ENCODE peak calls at places on chromosome 18, in five cellular contexts. Z is activated T-cell treated with anti-CD3 and anti-CD28 coated beads, Interleukin-2, amount 50 U/mL, for 1 hour; H is pons; N is iris pigment epithelial cell; M is brain microvascular endothelial cell. R is an unnamed sample.

GRCh38 chr18:48399303-48400075 is 9.7 kb downstream of the ZBTB7C start:
- DNase-seq in Z (no peak), H (no peak), N (no peak), M (no peak), R (no peak)

GRCh38 chr18:48229445-48230052 is 179.6 kb downstream of the ZBTB7C start:
- DNase-seq in H (no peak), Z (no peak), M (no peak), N (no peak), R (no peak)

GRCh38 chr18:48026216-48026615 is 95.8 kb upstream of the SMAD2 start:
- DNase-seq in Z (no peak), M (no peak), H (no peak), N (no peak), R (peak)

GRCh38 chr18:22433960-22434359 is 16.2 kb upstream of the CTAGE1 start:
- DNase-seq in Z (no peak), H (no peak), M (peak), N (peak), R (no peak)

GRCh38 chr18:27130029-27130428 is 55.1 kb downstream of the CHST9 start:
- DNase-seq in N (no peak), H (no peak), M (no peak), Z (no peak), R (no peak)

GRCh38 chr18:24071029-24071428 is 56.5 kb downstream of the TTC39C start:
- DNase-seq in N (no peak), M (no peak), H (no peak), Z (no peak), R (no peak)

GRCh38 chr18:12702221-12703095 is at the start of the genes CEP76 and PSMG2:
- DNase-seq in N (peak), Z (peak), H (peak), M (peak), R (peak)

GRCh38 chr18:22346968-22347611 is 70.6 kb downstream of the CTAGE1 start:
- DNase-seq in M (peak), N (peak), H (no peak), Z (no peak), R (peak)

GRCh38 chr18:26532367-26533340 is 15.7 kb downstream of the KCTD1 start:
- DNase-seq in Z (no peak), N (no peak), H (no peak), M (no peak), R (no peak)

GRCh38 chr18:2570772-2571199 is 519 bp downstream of the METTL4 start:
- DNase-seq in N (peak), Z (no peak), M (peak), H (peak), R (peak)

GRCh38 chr18:24763765-24764548 is 303.5 kb downstream of the HRH4 start:
- DNase-seq in M (no peak), Z (no peak), H (peak), N (no peak), R (no peak)

GRCh38 chr18:7941533-7941932 is 374.4 kb downstream of the PTPRM start:
- DNase-seq in M (no peak), H (no peak), N (no peak), Z (no peak), R (peak)

GRCh38 chr18:50181590-50181989 is 13.4 kb downstream of the MYO5B start:
- DNase-seq in N (no peak), H (no peak), M (no peak), Z (no peak), R (no peak)

GRCh38 chr18:53701697-53702096 is 522.8 kb downstream of the MBD2 start:
- DNase-seq in M (no peak), H (no peak), Z (no peak), N (no peak), R (no peak)

GRCh38 chr18:28771849-28772248 is 594.9 kb upstream of the CDH2 start:
- DNase-seq in Z (no peak), N (no peak), M (no peak), H (no peak), R (no peak)

GRCh38 chr18:8552151-8552550 is 57.1 kb upstream of the RAB12 start:
- DNase-seq in N (no peak), H (no peak), Z (no peak), M (no peak), R (no peak)

GRCh38 chr18:61676763-61677434 is 215.9 kb downstream of the RNF152 start:
- DNase-seq in Z (no peak), N (no peak), M (no peak), H (no peak), R (no peak)

GRCh38 chr18:3250237-3251107 is 2.9 kb downstream of the MYL12A start:
- DNase-seq in H (no peak), Z (no peak), N (peak), M (no peak), R (no peak)

GRCh38 chr18:6773777-6774176 is 44.3 kb downstream of the ARHGAP28 start:
- DNase-seq in H (no peak), Z (no peak), M (no peak), N (no peak), R (no peak)

GRCh38 chr18:58241026-58241679 is 197.1 kb downstream of the NEDD4L start:
- DNase-seq in H (no peak), M (no peak), Z (no peak), N (no peak), R (no peak)

GRCh38 chr18:2641638-2642037 is 13.9 kb upstream of the SMCHD1 start:
- DNase-seq in H (peak), M (no peak), Z (no peak), N (peak), R (no peak)

GRCh38 chr18:70176537-70176936 is 28.9 kb downstream of the RTTN start:
- DNase-seq in H (no peak), M (no peak), N (no peak), Z (no peak), R (no peak)

GRCh38 chr18:3508576-3509559 is 58.9 kb downstream of the TGIF1 start:
- DNase-seq in H (no peak), Z (no peak), M (no peak), N (no peak), R (no peak)

GRCh38 chr18:26568926-26569700 is 20.8 kb upstream of the KCTD1 start:
- DNase-seq in M (no peak), H (no peak), N (no peak), Z (no peak), R (no peak)

GRCh38 chr18:12857215-12857924 is 26.7 kb downstream of the PTPN2 start:
- DNase-seq in Z (no peak), H (no peak), M (no peak), N (no peak), R (no peak)

GRCh38 chr18:51151568-51152511 is 45.6 kb downstream of the MEX3C start:
- DNase-seq in Z (peak), H (no peak), N (no peak), M (no peak), R (no peak)